ENCODE peak calls at places on chromosomes 4 and X, in nine cellular contexts. P, L, V, D, J, F, N, G and Q are unnamed samples.

GRCh38 chr4:6295495-6295894 is 25.8 kb downstream of the WFS1 start:
- DNase-seq in V (no peak), F (no peak), P (no peak), D (no peak), J (no peak), N (no peak), L (no peak), G (no peak), Q (no peak)

GRCh38 chr4:122898370-122899150 is 23.8 kb downstream of the NUDT6 start:
- DNase-seq in N (peak; percentile 19), D (no peak), F (no peak), V (peak; percentile 88), L (peak; percentile 69), J (peak; percentile 84), P (peak; percentile 93), G (no peak), Q (peak; percentile 91)

GRCh38 chrX:154804957-154805695 is at the start of gene MPP1:
- DNase-seq in F (peak; percentile 89), J (no peak), P (peak; percentile 66), G (peak; percentile 71), D (peak; percentile 93), L (no peak), V (peak; percentile 82), N (peak; percentile 76), Q (peak; percentile 80)

GRCh38 chrX:98480606-98481005 is 1596.9 kb downstream of the RPA4 start:
- DNase-seq in V (no peak), J (no peak), F (no peak), N (no peak), G (no peak), P (no peak), L (no peak), D (no peak), Q (no peak)

GRCh38 chr4:185921583-185922555 is 109.9 kb upstream of the SORBS2 start:
- DNase-seq in D (no peak), F (no peak), J (no peak), V (no peak), G (no peak), L (no peak), N (no peak), P (peak; percentile 44), Q (no peak)

GRCh38 chr4:80333121-80333520 is 2.4 kb upstream of the CFAP299 start:
- DNase-seq in L (no peak), D (no peak), F (no peak), G (no peak), N (no peak), V (peak; percentile 24), J (no peak), P (no peak), Q (peak; percentile 35)

GRCh38 chr4:95544433-95545103 is 4.2 kb downstream of the UNC5C start:
- DNase-seq in V (peak; percentile 45), L (no peak), P (no peak), J (no peak), N (no peak), D (no peak), F (no peak), G (no peak), Q (no peak)

GRCh38 chrX:114152130-114152529 is 431.8 kb upstream of the HTR2C start:
- DNase-seq in J (peak; percentile 4), F (no peak), P (peak; percentile 45), G (no peak), V (peak; percentile 61), N (no peak), L (peak; percentile 3), D (no peak), Q (peak; percentile 72)

GRCh38 chrX:55451125-55451524 is 802 bp upstream of the MAGEH1 start:
- DNase-seq in V (no peak), J (no peak), P (no peak), N (no peak), L (no peak), D (no peak), F (no peak), G (no peak), Q (no peak)

GRCh38 chrX:46573331-46573895 is at the start of gene CHST7:
- DNase-seq in D (peak; percentile 91), P (peak; percentile 69), J (no peak), V (peak; percentile 67), G (peak; percentile 63), F (peak; percentile 81), L (no peak), N (peak; percentile 56), Q (peak; percentile 61)

GRCh38 chr4:140581078-140581477 is 12.3 kb upstream of the UCP1 start:
- DNase-seq in V (no peak), D (no peak), L (no peak), P (no peak), F (no peak), N (no peak), G (no peak), J (no peak), Q (no peak)

GRCh38 chrX:70444326-70445196 is at the start of gene DLG3:
- DNase-seq in D (peak; percentile 82), L (no peak), J (no peak), F (peak; percentile 84), N (no peak), V (peak; percentile 48), P (peak; percentile 33), G (no peak), Q (peak; percentile 44)

GRCh38 chrX:29903365-29903764 is 312.0 kb upstream of the MAGEB2 start:
- DNase-seq in N (no peak), G (no peak), V (peak; percentile 34), L (no peak), P (peak; percentile 13), D (no peak), F (no peak), J (no peak), Q (peak; percentile 19)

GRCh38 chr4:10015140-10015753 is 6.0 kb downstream of the SLC2A9 start:
- DNase-seq in P (peak; percentile 10), J (no peak), V (peak; percentile 76), L (no peak), G (peak; percentile 56), D (no peak), F (peak; percentile 61), N (peak; percentile 67), Q (peak; percentile 77)

GRCh38 chrX:37812110-37812509 is 32.3 kb downstream of the CYBB start:
- DNase-seq in F (no peak), V (no peak), L (no peak), P (no peak), J (no peak), N (peak; percentile 61), D (no peak), G (no peak), Q (no peak)

GRCh38 chrX:153515435-153515834 is 2.0 kb upstream of the ATP2B3 start:
- DNase-seq in N (no peak), P (no peak), V (no peak), D (no peak), J (no peak), G (no peak), F (no peak), L (no peak), Q (no peak)
- TF ChIP-seq CTCF in N (no peak), P (no peak), V (no peak), D (no peak), J (no peak), G (no peak), F (no peak), L (no peak), Q (no peak)

GRCh38 chr4:184437565-184437964 is 36.8 kb downstream of the IRF2 start:
- DNase-seq in F (no peak), V (no peak), G (no peak), N (no peak), D (no peak), L (no peak), J (no peak), P (no peak), Q (no peak)

GRCh38 chr4:184434496-184435066 is 39.8 kb downstream of the IRF2 start:
- DNase-seq in V (no peak), J (no peak), N (no peak), P (no peak), F (no peak), L (no peak), G (no peak), D (no peak), Q (no peak)

GRCh38 chr4:184433258-184433892 is 41.0 kb downstream of the IRF2 start:
- DNase-seq in L (no peak), G (no peak), J (no peak), D (no peak), N (no peak), F (no peak), P (no peak), V (no peak), Q (no peak)

GRCh38 chr4:184432127-184432922 is 42.0 kb downstream of the IRF2 start:
- DNase-seq in J (no peak), V (no peak), L (no peak), D (no peak), F (no peak), G (no peak), N (no peak), P (no peak), Q (no peak)

DNA sequence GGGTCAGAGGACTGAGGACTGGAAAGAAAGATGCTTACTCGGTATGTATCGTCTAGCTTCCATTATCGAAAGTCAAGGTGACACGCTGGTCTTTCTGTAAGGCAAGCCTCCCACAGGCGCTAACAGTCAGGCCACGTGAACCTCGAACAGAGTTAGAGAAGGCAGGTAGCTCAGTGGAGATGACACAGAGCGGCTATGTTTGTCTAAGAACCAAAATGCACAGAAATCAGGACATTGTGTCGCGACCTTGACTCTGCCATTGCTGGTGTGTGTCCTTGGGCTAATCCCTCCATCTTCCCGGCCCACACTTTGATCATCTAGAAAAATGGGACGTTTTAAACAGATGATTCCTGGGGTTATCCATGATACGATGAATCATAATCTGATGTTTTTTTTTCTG is 40.3 kb downstream of the IRF2 start:
- DNase-seq in G (no peak), N (no peak), D (no peak), F (no peak), P (no peak), J (no peak), V (no peak), L (no peak), Q (no peak)
- H3K4me3 ChIP-seq in G (no peak overlapping the region), N (no peak overlapping the region), D (no peak overlapping the region), F (no peak overlapping the region), P (no peak overlapping the region), J (no peak overlapping the region), V (no peak overlapping the region), L (no peak overlapping the region), Q (no peak overlapping the region)

DNA sequence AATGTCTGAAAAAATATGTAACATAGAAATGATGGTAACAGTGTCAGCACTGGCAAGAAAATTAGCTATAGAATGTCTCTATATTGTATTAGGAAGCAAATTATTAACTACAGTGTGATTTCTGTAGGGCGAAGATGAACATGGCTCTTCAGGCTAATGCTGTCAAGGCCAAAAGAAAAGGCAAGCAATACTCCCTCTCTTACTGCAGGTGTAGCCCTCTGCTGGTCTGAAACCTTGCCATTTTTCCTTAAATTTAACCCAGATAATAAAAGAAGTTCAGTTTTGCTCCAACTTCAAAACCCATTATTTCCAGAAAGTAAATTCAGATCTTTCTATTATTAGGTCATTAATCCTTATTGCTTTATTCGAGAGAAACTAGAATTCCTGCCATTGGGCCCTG is 215.9 kb downstream of the LRBA start:
- DNase-seq in N (no peak), D (no peak), V (no peak), L (no peak), F (no peak), P (no peak), J (no peak), G (no peak), Q (no peak)
- TF ChIP-seq CTCF in N (no peak), D (no peak), V (peak; percentile 13), L (no peak), F (peak; percentile 14), P (peak; percentile 22), J (no peak), G (no peak), Q (peak; percentile 24)

DNA sequence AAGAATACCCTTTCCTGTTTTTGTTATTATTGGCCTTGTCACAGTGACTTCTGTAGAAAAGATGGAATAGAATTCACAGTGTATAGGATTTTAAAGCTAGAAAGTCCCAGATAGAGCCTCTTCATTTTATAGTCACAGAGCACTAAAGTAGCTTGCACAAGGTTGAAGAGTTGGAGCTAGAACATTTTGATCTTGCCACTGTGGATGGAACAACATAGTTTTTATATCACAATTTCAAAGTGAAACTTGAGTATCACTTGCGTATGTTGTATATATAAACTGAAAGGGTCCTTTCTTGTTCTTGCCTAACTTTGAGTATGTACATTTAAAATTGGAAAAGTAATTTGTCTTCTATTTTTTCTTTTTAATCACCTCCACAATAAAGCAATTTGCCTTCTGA is 2.7 kb downstream of the USO1 start:
- DNase-seq in L (no peak), P (no peak), N (no peak), F (no peak), G (no peak), V (no peak), D (no peak), J (no peak), Q (no peak)
- H3K4me3 ChIP-seq in L (peak overlapping the region; percentile 99), P (peak overlapping the region; percentile 21), N (no peak overlapping the region), F (peak overlapping the region; percentile 94), G (no peak overlapping the region), V (no peak overlapping the region), D (no peak overlapping the region), J (no peak overlapping the region), Q (peak overlapping the region; percentile 97)